ENCODE peak calls at places on chromosomes 2 and 18, in six cellular contexts. S is GM12878, Y is upper lobe of left lung, W is A549, I is K562, D is HepG2. J is an unnamed sample. For H3K4me1, the result is how much of the 10 kb centered on the place peaks cover.

GRCh38 chr2:60882971-60883753 is 1.8 kb downstream of the REL start:
- ATAC-seq in Y (no peak), W (no peak), S (peak), D (no peak), I (peak), J (no peak)

GRCh38 chr2:46747297-46747818 is 168.2 kb downstream of the MCFD2 start:
- ATAC-seq in S (peak), D (peak), I (peak), W (no peak), Y (no peak), J (no peak)

GRCh38 chr2:203859030-203859854 is 8.3 kb upstream of the CTLA4 start:
- ATAC-seq in W (no peak), Y (no peak), S (no peak), D (no peak), I (no peak), J (no peak)

GRCh38 chr2:185628985-185629384 is 109.6 kb upstream of the FSIP2 start:
- ATAC-seq in I (no peak), W (no peak), S (peak), Y (no peak), D (peak), J (no peak)

GRCh38 chr2:45879406-45879805 is 227.9 kb downstream of the PRKCE start:
- ATAC-seq in W (peak), D (peak), S (peak), Y (no peak), I (no peak), J (no peak)

GRCh38 chr2:238841542-238842181 is 6.2 kb upstream of the TWIST2 start:
- ATAC-seq in W (no peak), S (no peak), Y (no peak), D (no peak), I (no peak), J (no peak)

GRCh38 chr2:82539222-82539621 is 1919.9 kb downstream of the SUCLG1 start:
- ATAC-seq in I (no peak), Y (no peak), D (no peak), W (no peak), S (peak), J (no peak)

GRCh38 chr2:43407826-43408783 is 181.7 kb upstream of the ZFP36L2 start:
- ATAC-seq in I (no peak), D (no peak), W (no peak), S (peak), Y (no peak), J (no peak)

GRCh38 chr2:233281986-233282603 is 25.5 kb upstream of the SAG start:
- ATAC-seq in Y (no peak), S (no peak), W (no peak), I (no peak), D (no peak), J (no peak)

GRCh38 chr2:85804583-85804982 is 50.8 kb downstream of the ATOH8 start:
- ATAC-seq in D (no peak), S (peak), I (peak), W (no peak), Y (no peak), J (no peak)

GRCh38 chr2:179332903-179333302 is 68.3 kb upstream of the SESTD1 start:
- ATAC-seq in I (no peak), D (peak), W (peak), S (no peak), Y (no peak), J (no peak)

GRCh38 chr2:60047944-60048525 is 505.4 kb downstream of the BCL11A start:
- ATAC-seq in W (no peak), D (no peak), I (no peak), Y (no peak), S (no peak), J (no peak)

GRCh38 chr2:188293601-188294482 is 2.2 kb downstream of the GULP1 start:
- ATAC-seq in D (no peak), I (peak), S (no peak), W (peak), Y (peak), J (no peak)

GRCh38 chr18:22488554-22488953 is 70.8 kb upstream of the CTAGE1 start:
- ATAC-seq in Y (no peak), D (no peak), W (no peak), I (no peak), S (no peak), J (peak)

GRCh38 chr2:135636982-135637381 is 104.7 kb upstream of the UBXN4 start:
- ATAC-seq in Y (peak), D (no peak), S (peak), I (no peak), W (no peak), J (no peak)

GRCh38 chr2:201580486-201580885 is 62.8 kb downstream of the TMEM237 start:
- ATAC-seq in W (no peak), Y (no peak), D (peak), S (no peak), I (no peak), J (no peak)

GRCh38 chr2:219484343-219485200 is 14.1 kb upstream of the GMPPA start:
- ATAC-seq in I (no peak), D (peak), W (no peak), Y (no peak), S (no peak), J (no peak)

GRCh38 chr2:102424754-102425153 is 1.8 kb downstream of the IL18RAP start:
- ATAC-seq in W (no peak), S (peak), I (no peak), Y (no peak), D (no peak), J (no peak)

GRCh38 chr18:56743115-56743514 is 92.0 kb downstream of the WDR7 start:
- ATAC-seq in W (no peak), I (no peak), D (no peak), S (no peak), Y (no peak), J (no peak)

GRCh38 chr2:55609193-55609794 is 8.1 kb downstream of the PPP4R3B start:
- ATAC-seq in D (no peak), Y (no peak), W (no peak), I (peak), S (no peak), J (no peak)

GRCh38 chr2:69499242-69499641 is 62.0 kb upstream of the NFU1 start:
- ATAC-seq in I (no peak), D (no peak), W (no peak), Y (no peak), S (peak), J (no peak)

GRCh38 chr2:196149926-196150325 is 21.5 kb downstream of the STK17B start:
- ATAC-seq in I (no peak), S (peak), Y (no peak), D (no peak), W (no peak), J (no peak)

GRCh38 chr2:43402452-43402937 is 176.1 kb upstream of the ZFP36L2 start:
- ATAC-seq in Y (no peak), D (no peak), W (no peak), S (peak), I (peak), J (no peak)

GRCh38 chr18:13254971-13255927 is 36.7 kb downstream of the LDLRAD4 start:
- ATAC-seq in D (no peak), Y (peak), S (no peak), I (no peak), W (no peak), J (no peak)

GRCh38 chr2:197514754-197515153 is 1.1 kb upstream of the MOB4 start:
- ATAC-seq in D (no peak), W (no peak), S (no peak), Y (no peak), I (no peak), J (no peak)

GRCh38 chr2:75464348-75464946 is 96.3 kb downstream of the EVA1A start:
- ATAC-seq in W (peak), S (peak), I (no peak), Y (peak), D (peak), J (no peak)

GRCh38 chr2:168510125-168510756 is 54.2 kb downstream of the CERS6 start:
- ATAC-seq in D (no peak), W (no peak), S (no peak), I (no peak), Y (no peak), J (no peak)

DNA sequence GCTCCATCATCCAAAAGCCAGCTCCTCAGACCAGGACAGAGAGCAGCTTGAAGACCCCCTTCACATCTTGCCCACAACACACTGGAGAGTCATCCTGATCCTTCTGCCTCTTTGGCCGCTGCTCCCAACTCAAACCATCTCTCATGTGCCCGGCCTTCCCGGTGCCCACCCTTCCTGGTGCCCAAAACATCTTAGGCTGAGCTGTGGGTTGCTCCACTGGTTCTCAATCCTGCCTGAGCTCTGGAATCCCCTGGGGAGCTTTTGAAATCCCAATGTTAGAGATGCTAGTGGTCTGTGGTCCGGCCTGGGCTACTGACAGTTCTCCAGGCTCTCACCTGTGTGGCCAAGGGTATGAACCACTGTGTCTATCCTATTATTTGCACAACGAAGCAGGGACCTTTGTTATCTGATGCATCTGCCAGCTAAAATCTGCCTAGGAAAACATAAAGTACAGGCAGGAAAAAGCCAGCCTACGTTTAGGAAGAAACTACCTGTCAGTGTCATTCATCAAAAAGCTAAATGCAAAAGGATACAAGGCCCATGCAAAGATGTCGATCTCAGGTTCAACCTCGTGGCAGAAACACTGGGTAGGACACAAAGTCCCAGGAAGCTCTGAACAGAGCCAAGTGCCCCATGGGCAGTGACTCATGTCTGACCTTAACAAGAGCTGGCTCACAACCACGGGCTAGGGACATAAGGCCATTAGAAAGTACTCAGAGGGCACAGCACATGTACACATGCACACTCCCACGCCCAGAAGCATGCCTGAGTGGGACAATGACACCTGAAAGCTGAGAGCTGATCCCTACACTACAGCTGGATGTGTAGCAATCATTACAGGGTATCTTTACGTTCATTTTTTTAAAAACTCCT is 30.8 kb downstream of the TBC1D8 start:
- ATAC-seq in W (peak), Y (peak), S (peak), I (no peak), D (peak), J (peak)
- TF ChIP-seq EP300 in W (peak), Y (peak), S (no peak), I (no peak), D (peak), J (peak)

DNA sequence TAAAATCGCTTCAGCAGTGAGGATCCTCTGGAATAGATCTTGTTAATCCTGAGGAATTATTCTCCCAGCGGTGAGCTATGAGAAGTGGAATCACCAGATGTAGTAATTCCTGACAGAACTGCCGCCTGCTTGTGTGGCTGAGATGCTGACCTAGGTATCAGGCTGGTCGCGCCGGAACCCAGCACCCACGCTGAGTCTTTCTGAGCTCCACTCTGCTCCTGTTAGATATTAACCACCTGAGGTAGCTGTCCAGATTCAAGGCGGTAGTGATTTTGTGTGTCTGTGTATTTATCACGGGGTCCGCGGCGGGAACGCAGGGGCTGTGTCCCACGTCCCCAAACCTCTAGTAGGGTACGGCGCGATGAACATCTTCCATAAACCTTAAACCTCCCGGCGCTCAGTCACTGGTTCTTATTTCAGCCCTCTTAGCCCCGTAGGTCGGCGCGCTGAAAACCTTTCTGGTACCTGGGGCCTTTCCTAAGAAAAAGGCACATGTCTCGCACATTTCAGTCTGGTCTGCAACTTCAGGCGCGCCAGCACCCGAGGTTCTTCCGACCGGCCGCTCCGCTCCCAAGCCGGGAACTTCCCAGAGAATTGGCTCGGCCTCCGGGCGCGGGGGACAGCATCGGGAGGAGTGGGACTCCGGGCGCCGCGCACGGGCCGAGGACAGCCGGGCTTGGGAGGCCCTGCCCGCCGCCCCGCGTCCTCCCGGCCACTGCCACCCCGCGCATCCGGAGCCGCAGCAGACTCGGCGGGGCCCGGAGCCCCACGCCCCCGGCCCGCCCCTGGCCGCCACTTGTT is 542 bp upstream of the CNNM3 start:
- ATAC-seq in W (peak), S (peak), I (peak), D (no peak), Y (no peak), J (no peak)
- H3K4me1 ChIP-seq in W (under half), S (under half), I (under half), D (half or more), Y (under half), J (under half)

GRCh38 chr2:28683100-28683706 is 68.4 kb upstream of the PPP1CB start:
- ATAC-seq in I (peak), Y (peak), S (no peak), W (peak), D (peak), J (peak)
- TF ChIP-seq EP300 in I (peak), Y (no peak), S (no peak), W (no peak), D (no peak), J (no peak)

DNA sequence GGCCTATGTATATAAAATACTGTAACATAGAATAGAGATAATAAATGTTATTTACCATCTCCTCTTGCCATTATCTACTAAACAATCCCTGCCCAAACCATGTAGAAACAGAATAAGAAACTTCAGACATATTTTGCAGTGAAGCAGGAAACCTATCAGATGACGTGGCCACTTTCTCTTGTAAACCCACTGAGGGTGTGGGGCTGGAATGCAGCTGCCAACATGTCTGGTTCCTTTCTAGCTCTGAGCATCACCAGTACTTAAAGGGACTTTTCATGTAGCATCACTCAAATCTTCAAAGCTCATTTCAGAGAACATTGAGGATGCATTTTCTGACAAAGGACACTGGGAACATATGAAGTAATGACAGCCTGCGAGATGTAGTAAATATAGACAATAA is 251.8 kb downstream of the LPIN1 start:
- ATAC-seq in I (no peak), W (no peak), S (peak), Y (no peak), D (no peak), J (no peak)
- H3K4me1 ChIP-seq in I (under half), W (under half), S (under half), Y (under half), D (under half), J (under half)

GRCh38 chr2:138726681-138727080 is 53.5 kb downstream of the NXPH2 start:
- ATAC-seq in S (no peak), I (no peak), Y (no peak), W (no peak), D (no peak), J (no peak)

GRCh38 chr2:138732651-138733050 is 47.5 kb downstream of the NXPH2 start:
- ATAC-seq in W (no peak), S (no peak), Y (no peak), D (no peak), I (no peak), J (no peak)

GRCh38 chr2:138727956-138728355 is 52.2 kb downstream of the NXPH2 start:
- ATAC-seq in S (no peak), I (no peak), W (no peak), D (no peak), Y (no peak), J (no peak)

GRCh38 chr2:138724765-138725459 is 55.3 kb downstream of the NXPH2 start:
- ATAC-seq in S (no peak), D (peak), W (no peak), Y (no peak), I (no peak), J (no peak)

DNA sequence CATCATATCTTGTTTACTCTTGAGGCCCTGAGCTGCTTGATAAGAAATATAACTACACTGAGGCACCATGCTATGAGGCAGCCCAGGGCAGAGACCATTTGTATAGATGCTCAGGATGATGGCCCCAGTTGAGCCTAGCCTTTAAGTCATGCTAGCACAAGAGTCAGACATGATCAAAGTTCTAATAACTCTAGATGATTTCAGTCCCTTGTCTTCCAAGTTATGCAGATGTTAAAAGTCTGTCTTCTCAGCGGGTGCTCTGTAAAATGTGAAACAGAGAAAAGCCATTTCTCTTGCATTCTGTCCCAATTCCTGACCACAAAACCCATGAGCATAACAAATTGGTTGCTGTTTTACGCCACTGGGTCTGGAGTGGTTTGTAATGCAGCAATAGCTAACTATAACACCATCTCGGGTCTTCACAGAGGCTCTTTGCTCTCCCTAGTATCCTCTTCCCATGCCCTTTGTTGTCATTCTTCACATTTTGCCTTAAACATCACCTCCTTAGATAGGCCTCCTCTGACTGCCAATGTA is 49.6 kb downstream of the NXPH2 start:
- ATAC-seq in W (no peak), D (no peak), S (no peak), Y (no peak), I (no peak), J (no peak)
- TF ChIP-seq EP300 in W (no peak), D (no peak), S (no peak), Y (no peak), I (no peak), J (no peak)

DNA sequence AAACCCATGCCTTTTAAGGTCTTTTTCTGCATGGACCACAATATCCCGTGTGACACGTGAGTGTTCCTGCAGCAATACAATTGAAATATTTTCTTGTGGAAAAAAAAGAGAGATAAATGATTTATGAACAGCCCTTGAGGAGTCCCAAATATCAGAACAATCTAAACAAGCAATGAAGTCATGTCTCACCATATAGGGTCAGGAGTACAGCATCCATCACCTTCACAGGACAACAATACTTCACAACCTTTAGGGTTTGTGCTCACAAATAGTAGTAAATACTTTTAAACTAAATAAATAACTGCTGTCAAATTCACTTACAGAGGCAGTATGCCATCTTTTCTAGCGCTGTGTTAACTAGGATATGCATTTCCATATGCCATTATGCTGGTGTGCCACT is 87.9 kb downstream of the ZEB2 start:
- ATAC-seq in D (no peak), W (no peak), Y (no peak), I (peak), S (no peak), J (no peak)
- H3K4me1 ChIP-seq in D (under half), W (under half), Y (under half), I (under half), S (under half), J (under half)